ENCODE peak calls at places on chromosomes 7 and 10, in five cellular contexts. F is bronchial epithelial cell, V is body of pancreas, G is MM.1S, P is esophagus muscularis mucosa. H is an unnamed sample.

GRCh38 chr10:107656932-107657331 is 492.4 kb upstream of the SORCS1 start:
- DNase-seq in G (no peak), P (no peak), V (no peak), F (no peak), H (no peak)

GRCh38 chr7:82396343-82396742 is 47.2 kb downstream of the CACNA2D1 start:
- DNase-seq in G (no peak), P (no peak), F (no peak), V (no peak), H (no peak)

GRCh38 chr10:34884272-34884952 is 69.3 kb upstream of the PARD3 start:
- DNase-seq in G (peak; percentile 33), P (no peak), F (peak; percentile 73), V (no peak), H (no peak)

GRCh38 chr10:117790177-117790576 is 247.6 kb downstream of the EMX2 start:
- DNase-seq in G (no peak), V (no peak), F (no peak), P (no peak), H (no peak)

GRCh38 chr7:142919656-142920055 is 13.9 kb downstream of the TRPV5 start:
- DNase-seq in P (no peak), F (no peak), V (no peak), G (no peak), H (no peak)

GRCh38 chr7:75608451-75609122 is 116.5 kb downstream of the SPDYE5 start:
- DNase-seq in P (no peak), F (no peak), G (no peak), V (no peak), H (no peak)

GRCh38 chr10:131198401-131198800 is 113.1 kb downstream of the TCERG1L start:
- DNase-seq in P (no peak), V (no peak), G (no peak), F (no peak), H (no peak)

GRCh38 chr10:12418000-12418399 is 68.7 kb downstream of the CAMK1D start:
- DNase-seq in F (no peak), G (no peak), V (peak; percentile 33), P (no peak), H (peak; percentile 10)

GRCh38 chr7:10889266-10889898 is 84.3 kb upstream of the PHF14 start:
- DNase-seq in F (peak; percentile 52), G (peak; percentile 71), P (no peak), V (peak; percentile 58), H (no peak)

GRCh38 chr10:133009218-133009954 is 67.0 kb upstream of the CFAP46 start:
- DNase-seq in P (peak; percentile 94), V (peak; percentile 81), G (no peak), F (no peak), H (no peak)

GRCh38 chr7:37945336-37945735 is 24.9 kb downstream of the EPDR1 start:
- DNase-seq in V (no peak), G (no peak), P (no peak), F (peak; percentile 21), H (no peak)

GRCh38 chr10:81876253-81876731 is 1.3 kb downstream of the NRG3 start:
- DNase-seq in G (peak; percentile 46), F (no peak), P (no peak), V (no peak), H (no peak)

GRCh38 chr10:112628951-112629604 is 182.1 kb downstream of the VTI1A start:
- DNase-seq in V (no peak), F (no peak), G (no peak), P (no peak), H (no peak)

GRCh38 chr7:144584741-144585140 is 181.2 kb upstream of the NOBOX start:
- DNase-seq in P (no peak), G (no peak), V (no peak), F (no peak), H (no peak)

GRCh38 chr7:20519641-20520040 is 95.8 kb upstream of the ABCB5 start:
- DNase-seq in P (no peak), F (no peak), G (no peak), V (no peak), H (no peak)

GRCh38 chr10:72426982-72427381 is 72.3 kb upstream of the DNAJB12 start:
- DNase-seq in P (no peak), V (no peak), G (no peak), F (no peak), H (no peak)

GRCh38 chr7:92179393-92179924 is 517 bp upstream of the LRRD1 start:
- DNase-seq in F (no peak), G (no peak), P (peak; percentile 92), V (peak; percentile 5), H (no peak)

GRCh38 chr10:116838143-116838725 is 11.1 kb upstream of the ENO4 start:
- DNase-seq in V (no peak), P (peak; percentile 89), G (no peak), F (no peak), H (no peak)

GRCh38 chr7:8627322-8627721 is 193.9 kb downstream of the NXPH1 start:
- DNase-seq in P (no peak), V (no peak), G (no peak), F (no peak), H (no peak)

GRCh38 chr10:114374141-114374791 is 30.0 kb downstream of the AFAP1L2 start:
- DNase-seq in G (no peak), V (peak; percentile 40), F (no peak), P (no peak), H (no peak)

DNA sequence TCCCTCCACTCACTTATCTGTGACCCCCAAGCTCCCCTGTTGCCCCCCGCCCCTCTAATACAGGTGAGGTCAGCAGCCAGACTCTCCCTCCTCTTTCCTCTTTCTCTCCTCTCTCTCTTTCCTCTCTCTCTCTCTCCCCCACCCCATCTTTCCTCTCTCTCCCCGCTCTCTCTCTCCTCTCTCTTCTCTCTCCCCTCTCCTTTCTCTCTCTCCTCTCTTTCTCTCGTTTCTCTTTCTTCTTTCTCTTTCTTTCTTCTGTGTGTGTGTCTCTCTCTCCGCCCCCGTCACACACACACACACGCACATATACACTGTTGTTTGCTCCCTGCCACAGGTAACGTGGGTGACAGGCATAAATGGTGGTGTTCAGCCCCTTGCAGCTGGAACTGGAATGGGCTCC is 37.2 kb upstream of the PSMG3 start:
- DNase-seq in G (no peak), V (no peak), F (no peak), P (no peak), H (no peak)
- H3K27me3 ChIP-seq in G (peaks cover 91% of the 10 kb centered on the region), V (peaks cover 9% of the 10 kb centered on the region), F (no peaks in the 10 kb centered on the region), P (no peaks in the 10 kb centered on the region), H (no peaks in the 10 kb centered on the region)

DNA sequence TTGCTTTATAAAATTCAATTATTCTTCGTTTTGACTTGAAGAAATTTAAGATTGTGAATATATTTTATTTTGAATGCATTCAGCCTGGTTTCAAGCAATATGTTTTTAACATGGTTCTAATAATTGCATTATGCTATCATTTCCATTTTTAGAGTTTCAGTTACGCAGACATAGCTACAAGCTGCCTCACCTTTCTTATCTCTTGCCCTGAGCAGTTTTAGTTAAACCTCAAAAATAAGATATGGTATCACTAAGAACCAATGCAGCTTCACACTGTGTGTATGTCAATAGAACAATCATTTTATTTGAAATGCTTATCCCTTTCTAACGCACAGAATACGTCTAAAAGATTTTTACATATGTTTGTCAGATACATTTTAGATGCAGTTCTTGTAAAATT is 632.6 kb upstream of the KCND2 start:
- DNase-seq in F (no peak), P (no peak), V (no peak), G (no peak), H (no peak)
- H3K27me3 ChIP-seq in F (no peaks in the 10 kb centered on the region), P (no peaks in the 10 kb centered on the region), V (no peaks in the 10 kb centered on the region), G (no peaks in the 10 kb centered on the region), H (no peaks in the 10 kb centered on the region)

GRCh38 chr7:1250901-1251300 is 18.2 kb downstream of the UNCX start:
- DNase-seq in G (no peak), V (no peak), P (no peak), F (no peak), H (no peak)
- H3K27me3 ChIP-seq in G (peaks cover 91% of the 10 kb centered on the region), V (peaks cover 31% of the 10 kb centered on the region), P (peaks cover 84% of the 10 kb centered on the region), F (peaks cover 42% of the 10 kb centered on the region), H (peaks cover 23% of the 10 kb centered on the region)

GRCh38 chr10:98013776-98014175 is 16.6 kb downstream of the CRTAC1 start:
- DNase-seq in G (no peak), P (no peak), F (no peak), V (no peak), H (no peak)

GRCh38 chr10:98012654-98013053 is 17.8 kb downstream of the CRTAC1 start:
- DNase-seq in V (no peak), P (no peak), G (no peak), F (no peak), H (no peak)

GRCh38 chr10:98010939-98011685 is 19.3 kb downstream of the CRTAC1 start:
- DNase-seq in F (no peak), P (no peak), V (no peak), G (no peak), H (no peak)

GRCh38 chr10:98016781-98017475 is 13.5 kb downstream of the CRTAC1 start:
- DNase-seq in P (no peak), V (no peak), F (no peak), G (no peak), H (no peak)

DNA sequence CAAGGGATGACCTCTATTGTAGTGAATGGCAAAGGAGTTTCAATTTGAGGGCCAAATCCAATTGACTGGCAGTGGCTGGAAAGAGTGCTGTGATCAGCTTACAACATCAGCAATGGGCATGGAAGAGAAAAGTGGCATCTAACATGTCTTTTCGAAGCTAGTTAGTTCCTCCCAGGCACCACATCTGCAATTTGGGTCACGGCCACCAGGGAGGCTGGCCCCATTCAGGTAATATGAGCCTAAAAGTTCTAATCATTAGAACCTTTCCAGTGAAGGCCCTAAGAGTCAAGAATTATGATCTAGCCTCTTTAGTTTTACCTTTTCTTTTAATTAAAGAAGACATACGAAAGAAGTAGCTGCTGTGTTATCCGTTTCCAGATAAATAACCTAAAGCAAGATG is 17.3 kb downstream of the CRTAC1 start:
- DNase-seq in P (no peak), V (no peak), F (no peak), G (no peak), H (no peak)
- H3K27me3 ChIP-seq in P (no peaks in the 10 kb centered on the region), V (no peaks in the 10 kb centered on the region), F (peaks cover 3% of the 10 kb centered on the region), G (no peaks in the 10 kb centered on the region), H (no peaks in the 10 kb centered on the region)

H was measured in thoracic aorta.